ENCODE peak calls at places on chromosomes 16 and 17, in eight cellular contexts. V, Z, I, Y, N, K, G and R are unnamed samples.

GRCh38 chr16:27547134-27547533 is 2.6 kb downstream of the GTF3C1 start:
- DNase-seq in V (no peak), Z (no peak), I (no peak), Y (no peak), N (peak), K (no peak), G (peak), R (no peak)

GRCh38 chr16:79409970-79410369 is 190.6 kb downstream of the MAF start:
- DNase-seq in V (no peak), Z (no peak), I (no peak), Y (no peak), N (no peak), K (no peak), G (no peak), R (no peak)

GRCh38 chr16:47873434-47873833 is 282.4 kb downstream of the ABCC12 start:
- DNase-seq in V (no peak), Z (no peak), I (no peak), Y (no peak), N (no peak), K (no peak), G (no peak), R (no peak)

GRCh38 chr17:64747938-64748540 is 85.9 kb upstream of the SMURF2 start:
- DNase-seq in V (no peak), Z (no peak), I (no peak), Y (no peak), N (peak), K (no peak), G (no peak), R (no peak)

GRCh38 chr16:49463529-49463928 is 89.9 kb downstream of the C16orf78 start:
- DNase-seq in V (no peak), Z (peak), I (no peak), Y (peak), N (no peak), K (peak), G (peak), R (peak)

GRCh38 chr17:39151680-39152058 is 232 bp upstream of the PLXDC1 start:
- DNase-seq in V (no peak), Z (no peak), I (no peak), Y (no peak), N (no peak), K (no peak), G (no peak), R (no peak)

GRCh38 chr16:81237942-81238295 is 570 bp upstream of the BCO1 start:
- DNase-seq in V (no peak), Z (no peak), I (no peak), Y (no peak), N (no peak), K (no peak), G (no peak), R (no peak)

GRCh38 chr16:2039286-2040030 is 8.2 kb downstream of the NTHL1 start:
- DNase-seq in V (no peak), Z (peak), I (peak), Y (no peak), N (peak), K (no peak), G (no peak), R (no peak)

GRCh38 chr17:44008205-44008909 is 3.9 kb downstream of the NAGS start:
- DNase-seq in V (no peak), Z (no peak), I (no peak), Y (no peak), N (no peak), K (no peak), G (no peak), R (no peak)

GRCh38 chr16:11052080-11052808 is 107.9 kb downstream of the CLEC16A start:
- DNase-seq in V (no peak), Z (no peak), I (no peak), Y (peak), N (no peak), K (peak), G (peak), R (no peak)

GRCh38 chr17:61486135-61487120 is 34.2 kb downstream of the TBX4 start:
- DNase-seq in V (no peak), Z (no peak), I (no peak), Y (no peak), N (no peak), K (no peak), G (no peak), R (no peak)

GRCh38 chr17:2186937-2187336 is 116.6 kb downstream of the SMG6 start:
- DNase-seq in V (no peak), Z (no peak), I (no peak), Y (no peak), N (no peak), K (no peak), G (no peak), R (no peak)

GRCh38 chr17:56933151-56933745 is 19.4 kb upstream of the TRIM25 start:
- DNase-seq in V (no peak), Z (no peak), I (no peak), Y (no peak), N (no peak), K (no peak), G (no peak), R (no peak)

GRCh38 chr17:65910836-65911235 is 281.1 kb downstream of the CEP112 start:
- DNase-seq in V (no peak), Z (no peak), I (no peak), Y (no peak), N (no peak), K (no peak), G (no peak), R (no peak)

GRCh38 chr16:12961621-12962020 is 60.2 kb downstream of the SHISA9 start:
- DNase-seq in V (no peak), Z (no peak), I (no peak), Y (no peak), N (no peak), K (no peak), G (no peak), R (no peak)

GRCh38 chr17:59941131-59941530 is 23.4 kb downstream of the RNFT1 start:
- DNase-seq in V (no peak), Z (no peak), I (no peak), Y (no peak), N (no peak), K (no peak), G (no peak), R (no peak)

GRCh38 chr16:51045186-51045585 is 105.9 kb downstream of the SALL1 start:
- DNase-seq in V (no peak), Z (no peak), I (no peak), Y (no peak), N (no peak), K (no peak), G (no peak), R (no peak)

GRCh38 chr17:73552300-73553088 is 91.8 kb downstream of the SDK2 start:
- DNase-seq in V (no peak), Z (no peak), I (no peak), Y (no peak), N (no peak), K (no peak), G (no peak), R (no peak)

GRCh38 chr16:68230176-68230571 is 5.8 kb downstream of the ESRP2 start:
- DNase-seq in V (no peak), Z (no peak), I (no peak), Y (no peak), N (no peak), K (no peak), G (peak), R (no peak)

GRCh38 chr17:15092261-15092660 is 172.9 kb downstream of the PMP22 start:
- DNase-seq in V (no peak), Z (no peak), I (no peak), Y (no peak), N (no peak), K (no peak), G (no peak), R (no peak)

GRCh38 chr17:65121368-65121767 is 15.8 kb upstream of the RGS9 start:
- DNase-seq in V (no peak), Z (no peak), I (no peak), Y (no peak), N (no peak), K (no peak), G (no peak), R (no peak)

GRCh38 chr17:38920374-38921291 is 4.8 kb upstream of the LASP1NB start:
- DNase-seq in V (no peak), Z (no peak), I (no peak), Y (no peak), N (no peak), K (no peak), G (no peak), R (no peak)

GRCh38 chr16:22813946-22814325 is at the start of gene HS3ST2:
- DNase-seq in V (no peak), Z (peak), I (peak), Y (no peak), N (peak), K (no peak), G (no peak), R (no peak)

GRCh38 chr17:47982645-47983440 is 11.9 kb downstream of the CDK5RAP3 start:
- DNase-seq in V (no peak), Z (no peak), I (no peak), Y (no peak), N (no peak), K (no peak), G (no peak), R (no peak)

GRCh38 chr16:24950275-24950674 is 64.9 kb downstream of the ARHGAP17 start:
- DNase-seq in V (no peak), Z (no peak), I (no peak), Y (no peak), N (peak), K (no peak), G (no peak), R (no peak)

GRCh38 chr16:9128346-9129342 is 37.2 kb downstream of the HAPSTR1 start:
- DNase-seq in V (no peak), Z (no peak), I (no peak), Y (no peak), N (no peak), K (no peak), G (no peak), R (no peak)

GRCh38 chr16:3458852-3459361 is 15.4 kb downstream of the NAA60 start:
- DNase-seq in V (no peak), Z (no peak), I (no peak), Y (no peak), N (no peak), K (no peak), G (peak), R (no peak)

GRCh38 chr16:3054965-3055733 is 8.8 kb downstream of the MMP25 start:
- DNase-seq in V (no peak), Z (no peak), I (no peak), Y (no peak), N (no peak), K (no peak), G (no peak), R (no peak)

GRCh38 chr16:26993988-26994387 is 72.7 kb upstream of the C16orf82 start:
- DNase-seq in V (no peak), Z (no peak), I (no peak), Y (no peak), N (peak), K (no peak), G (no peak), R (no peak)